ENCODE peak calls at places on chromosome X, in eight cellular contexts. K, Y, P, Q, A, X, Z and W are unnamed samples.

GRCh38 chrX:153953342-153953830 is 8.9 kb upstream of the RENBP start:
- DNase-seq in K (peak), Y (peak), P (peak), Q (peak), A (peak), X (peak), Z (peak), W (no peak)

GRCh38 chrX:44032479-44032878 is 59.3 kb upstream of the NDP start:
- DNase-seq in K (no peak), Y (no peak), P (no peak), Q (no peak), A (no peak), X (no peak), Z (no peak), W (no peak)

GRCh38 chrX:68697465-68698125 is 50.1 kb downstream of the STARD8 start:
- DNase-seq in K (no peak), Y (no peak), P (no peak), Q (no peak), A (no peak), X (no peak), Z (no peak), W (no peak)

GRCh38 chrX:107678957-107679740 is 50.8 kb downstream of the PRPS1 start:
- DNase-seq in K (peak), Y (no peak), P (peak), Q (peak), A (peak), X (peak), Z (peak), W (no peak)

GRCh38 chrX:154731881-154732280 is 19.0 kb downstream of the GAB3 start:
- DNase-seq in K (peak), Y (no peak), P (no peak), Q (peak), A (no peak), X (no peak), Z (no peak), W (no peak)

GRCh38 chrX:122856205-122856604 is 327.9 kb upstream of the GRIA3 start:
- DNase-seq in K (no peak), Y (no peak), P (no peak), Q (no peak), A (no peak), X (no peak), Z (no peak), W (no peak)

GRCh38 chrX:39611468-39611867 is 486.3 kb downstream of the BCOR start:
- DNase-seq in K (no peak), Y (no peak), P (no peak), Q (no peak), A (no peak), X (no peak), Z (no peak), W (no peak)

GRCh38 chrX:121028419-121028818 is 19.0 kb upstream of the GLUD2 start:
- DNase-seq in K (no peak), Y (no peak), P (no peak), Q (no peak), A (no peak), X (no peak), Z (no peak), W (no peak)

GRCh38 chrX:72100824-72101351 is 30.8 kb downstream of the RTL5 start:
- DNase-seq in K (no peak), Y (no peak), P (no peak), Q (no peak), A (no peak), X (no peak), Z (no peak), W (no peak)

GRCh38 chrX:1465261-1466231 is 12.8 kb upstream of the ASMTL start:
- DNase-seq in K (no peak), Y (no peak), P (peak), Q (no peak), A (no peak), X (no peak), Z (peak), W (no peak)

GRCh38 chrX:66162331-66162822 is 1.7 kb upstream of the HEPH start:
- DNase-seq in K (no peak), Y (no peak), P (no peak), Q (no peak), A (no peak), X (no peak), Z (no peak), W (no peak)

GRCh38 chrX:130974323-130974722 is 71.3 kb upstream of the ENOX2 start:
- DNase-seq in K (peak), Y (no peak), P (no peak), Q (peak), A (no peak), X (peak), Z (no peak), W (peak)

GRCh38 chrX:21412883-21413282 is 38.7 kb downstream of the CNKSR2 start:
- DNase-seq in K (peak), Y (no peak), P (no peak), Q (peak), A (no peak), X (peak), Z (no peak), W (no peak)

GRCh38 chrX:119676949-119677653 is 15.9 kb downstream of the SEPTIN6 start:
- DNase-seq in K (no peak), Y (no peak), P (no peak), Q (no peak), A (no peak), X (no peak), Z (no peak), W (no peak)

GRCh38 chrX:9102956-9103355 is 69.0 kb upstream of the FAM9B start:
- DNase-seq in K (no peak), Y (no peak), P (no peak), Q (no peak), A (no peak), X (no peak), Z (no peak), W (no peak)

GRCh38 chrX:69615779-69616519 is at the start of gene EDA:
- DNase-seq in K (peak), Y (peak), P (peak), Q (peak), A (peak), X (peak), Z (peak), W (no peak)

GRCh38 chrX:69000857-69001256 is 164.4 kb downstream of the PJA1 start:
- DNase-seq in K (no peak), Y (no peak), P (no peak), Q (no peak), A (no peak), X (no peak), Z (no peak), W (no peak)

GRCh38 chrX:31563792-31564191 is 492.0 kb upstream of the FTHL17 start:
- DNase-seq in K (no peak), Y (no peak), P (no peak), Q (no peak), A (no peak), X (no peak), Z (no peak), W (no peak)

GRCh38 chrX:29090811-29091210 is 503.6 kb downstream of the IL1RAPL1 start:
- DNase-seq in K (no peak), Y (no peak), P (no peak), Q (peak), A (no peak), X (peak), Z (no peak), W (no peak)

GRCh38 chrX:71052721-71053120 is 15.4 kb downstream of the SNX12 start:
- DNase-seq in K (no peak), Y (no peak), P (no peak), Q (peak), A (no peak), X (no peak), Z (no peak), W (no peak)

GRCh38 chrX:39753296-39753996 is 344.3 kb downstream of the BCOR start:
- DNase-seq in K (peak), Y (no peak), P (no peak), Q (peak), A (peak), X (peak), Z (no peak), W (no peak)

GRCh38 chrX:21493226-21493850 is 119.1 kb downstream of the CNKSR2 start:
- DNase-seq in K (peak), Y (no peak), P (no peak), Q (peak), A (no peak), X (peak), Z (no peak), W (no peak)

GRCh38 chrX:112753116-112753515 is 73.4 kb upstream of the LHFPL1 start:
- DNase-seq in K (no peak), Y (no peak), P (no peak), Q (no peak), A (no peak), X (no peak), Z (no peak), W (no peak)

GRCh38 chrX:31545726-31546125 is 473.9 kb upstream of the FTHL17 start:
- DNase-seq in K (no peak), Y (no peak), P (no peak), Q (no peak), A (no peak), X (no peak), Z (no peak), W (no peak)

GRCh38 chrX:134849390-134849789 is 141.4 kb upstream of the SMIM10 start:
- DNase-seq in K (peak), Y (no peak), P (no peak), Q (peak), A (no peak), X (peak), Z (no peak), W (no peak)

GRCh38 chrX:107742754-107743191 is 32.8 kb downstream of the TSC22D3 start:
- DNase-seq in K (no peak), Y (no peak), P (peak), Q (peak), A (peak), X (no peak), Z (no peak), W (no peak)

GRCh38 chrX:25721564-25721963 is 416.6 kb upstream of the MAGEB18 start:
- DNase-seq in K (no peak), Y (no peak), P (no peak), Q (peak), A (no peak), X (peak), Z (no peak), W (no peak)

GRCh38 chrX:130264573-130264972 is 4.1 kb downstream of the ZNF280C start:
- DNase-seq in K (no peak), Y (no peak), P (no peak), Q (peak), A (no peak), X (peak), Z (no peak), W (no peak)

GRCh38 chrX:48703642-48704481 is 7.3 kb downstream of the SUV39H1 start:
- DNase-seq in K (no peak), Y (no peak), P (no peak), Q (peak), A (no peak), X (peak), Z (no peak), W (no peak)

GRCh38 chrX:43165343-43165920 is 387.5 kb upstream of the PPP1R2C start:
- DNase-seq in K (no peak), Y (no peak), P (no peak), Q (no peak), A (no peak), X (no peak), Z (no peak), W (no peak)

GRCh38 chrX:68832101-68832416 is 3.2 kb downstream of the EFNB1 start:
- DNase-seq in K (peak), Y (no peak), P (no peak), Q (peak), A (peak), X (peak), Z (peak), W (no peak)

GRCh38 chrX:153371256-153371655 is 29.9 kb downstream of the PNMA6E start:
- DNase-seq in K (no peak), Y (no peak), P (no peak), Q (peak), A (no peak), X (no peak), Z (no peak), W (no peak)

GRCh38 chrX:149541521-149542047 is 772 bp downstream of the EOLA1 start:
- DNase-seq in K (no peak), Y (no peak), P (no peak), Q (peak), A (peak), X (no peak), Z (no peak), W (no peak)

DNA sequence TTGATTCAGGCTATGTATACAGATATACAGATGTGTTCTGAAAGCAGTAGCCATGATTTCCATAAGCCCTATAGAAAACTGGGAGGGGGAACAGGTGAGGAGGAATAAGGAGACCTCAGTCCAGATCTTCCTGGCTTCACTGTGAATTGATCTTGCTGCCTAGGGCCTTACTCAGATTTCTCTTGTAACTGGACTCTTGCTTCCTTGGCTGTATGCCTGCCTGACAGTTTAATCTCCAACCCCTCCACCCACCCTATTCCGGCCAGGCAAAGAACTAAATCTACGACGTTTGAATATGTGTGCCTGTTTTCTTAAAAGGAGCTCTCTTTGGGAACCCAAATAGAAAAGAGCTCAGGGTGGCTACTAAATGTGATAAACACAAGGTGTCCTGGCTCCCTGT is 173.0 kb downstream of the GPC3 start:
- DNase-seq in K (no peak), Y (no peak), P (no peak), Q (peak), A (no peak), X (no peak), Z (no peak), W (no peak)
- H3K4me3 ChIP-seq in K (no peak), Y (no peak), P (no peak), Q (no peak), A (no peak), X (no peak), Z (no peak), W (no peak)

GRCh38 chrX:50680990-50681389 is 133.0 kb downstream of the SHROOM4 start:
- DNase-seq in K (no peak), Y (no peak), P (no peak), Q (peak), A (peak), X (no peak), Z (no peak), W (no peak)
- TF ChIP-seq CTCF in K (peak), Y (no peak), P (peak), Q (peak), A (peak), X (peak), Z (no peak), W (no peak)

GRCh38 chrX:2559124-2559523 is 58.3 kb upstream of the DHRSX start:
- DNase-seq in K (no peak), Y (no peak), P (no peak), Q (no peak), A (no peak), X (peak), Z (no peak), W (no peak)
- H3K4me3 ChIP-seq in K (no peak), Y (no peak), P (no peak), Q (no peak), A (no peak), X (no peak), Z (no peak), W (no peak)

GRCh38 chrX:97310373-97310772 is 426.7 kb downstream of the RPA4 start:
- DNase-seq in K (no peak), Y (no peak), P (no peak), Q (peak), A (peak), X (peak), Z (no peak), W (no peak)

GRCh38 chrX:97320305-97320704 is 436.6 kb downstream of the RPA4 start:
- DNase-seq in K (no peak), Y (no peak), P (no peak), Q (no peak), A (no peak), X (no peak), Z (no peak), W (no peak)

GRCh38 chrX:97311066-97311778 is 427.5 kb downstream of the RPA4 start:
- DNase-seq in K (no peak), Y (no peak), P (no peak), Q (no peak), A (peak), X (no peak), Z (no peak), W (no peak)

GRCh38 chrX:97314348-97314747 is 430.6 kb downstream of the RPA4 start:
- DNase-seq in K (no peak), Y (no peak), P (no peak), Q (no peak), A (no peak), X (no peak), Z (no peak), W (no peak)

GRCh38 chrX:97315939-97316338 is 432.2 kb downstream of the RPA4 start:
- DNase-seq in K (no peak), Y (no peak), P (no peak), Q (no peak), A (peak), X (no peak), Z (no peak), W (no peak)
- TF ChIP-seq CTCF in K (peak), Y (no peak), P (no peak), Q (no peak), A (peak), X (no peak), Z (no peak), W (no peak)

DNA sequence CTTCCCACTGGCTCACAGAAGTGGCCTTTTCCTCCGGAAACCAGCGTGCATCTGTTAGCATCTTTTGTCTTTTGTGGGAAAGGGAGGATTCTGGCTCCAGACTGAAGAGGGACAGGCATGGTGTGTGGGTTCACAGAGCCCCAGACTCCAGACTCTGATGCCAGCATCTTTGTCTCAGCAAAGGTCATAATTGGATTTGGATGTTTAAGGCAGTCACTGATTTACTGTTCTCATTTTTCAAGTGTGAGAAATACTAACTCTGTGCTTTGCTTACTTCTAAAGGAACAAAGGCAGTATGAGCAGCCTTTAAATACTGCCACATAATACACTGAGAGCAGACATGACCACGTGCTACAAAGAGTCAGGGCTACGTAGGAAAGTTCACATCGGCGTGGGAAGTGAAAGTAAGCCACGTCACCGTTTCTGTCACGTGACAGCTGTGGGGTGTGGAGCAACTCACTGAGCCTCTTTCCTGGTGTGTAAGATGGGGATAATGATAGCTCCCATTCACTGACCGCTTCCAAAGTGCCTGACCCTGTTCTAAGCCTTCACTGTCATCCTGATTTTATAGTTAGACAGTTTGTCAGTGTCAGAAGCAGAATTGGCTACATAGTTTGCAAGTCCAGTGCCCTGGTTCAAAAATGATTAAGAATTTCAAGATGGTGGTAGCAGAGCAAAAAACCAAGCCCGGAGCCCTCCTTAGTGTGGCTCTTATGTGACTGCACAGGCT is 24.8 kb upstream of the TMSB4X start:
- DNase-seq in K (peak), Y (peak), P (peak), Q (peak), A (no peak), X (peak), Z (peak), W (peak)
- H3K4me3 ChIP-seq in K (no peak), Y (no peak), P (no peak), Q (no peak), A (no peak), X (no peak), Z (no peak), W (peak)

DNA sequence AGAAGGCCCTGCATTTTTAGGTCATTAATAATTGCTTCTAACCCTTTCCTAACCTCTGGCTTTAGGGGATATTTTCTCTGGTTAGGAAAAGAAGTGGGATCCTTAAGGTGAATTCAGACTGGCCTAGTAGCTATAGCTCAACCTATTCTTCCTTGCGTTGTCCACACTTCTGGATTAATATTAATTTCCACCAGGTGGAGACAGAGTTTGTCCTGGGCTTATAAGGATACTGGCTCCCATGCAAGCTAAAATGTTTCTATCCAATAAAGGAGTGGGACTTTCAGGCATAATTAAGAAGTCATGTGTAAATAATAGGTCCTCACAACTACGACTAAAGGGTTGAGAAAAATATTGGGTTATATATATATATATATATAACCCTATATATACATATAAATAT is 860.0 kb upstream of the POU3F4 start:
- DNase-seq in K (no peak), Y (no peak), P (no peak), Q (peak), A (no peak), X (no peak), Z (no peak), W (no peak)
- TF ChIP-seq CTCF in K (no peak), Y (no peak), P (no peak), Q (peak), A (no peak), X (no peak), Z (peak), W (no peak)

GRCh38 chrX:52576474-52576873 is 59.6 kb upstream of the XAGE1B start:
- DNase-seq in K (no peak), Y (no peak), P (no peak), Q (no peak), A (no peak), X (no peak), Z (no peak), W (no peak)

GRCh38 chrX:52577464-52578173 is 60.8 kb upstream of the XAGE1B start:
- DNase-seq in K (no peak), Y (no peak), P (no peak), Q (no peak), A (no peak), X (no peak), Z (no peak), W (no peak)

GRCh38 chrX:52576946-52577345 is 60.1 kb upstream of the XAGE1B start:
- DNase-seq in K (no peak), Y (no peak), P (no peak), Q (no peak), A (peak), X (no peak), Z (no peak), W (no peak)

GRCh38 chrX:52574416-52575275 is 57.8 kb upstream of the XAGE1B start:
- DNase-seq in K (peak), Y (no peak), P (no peak), Q (peak), A (peak), X (peak), Z (no peak), W (no peak)
- H3K4me3 ChIP-seq in K (no peak), Y (no peak), P (no peak), Q (no peak), A (no peak), X (peak), Z (no peak), W (no peak)

DNA sequence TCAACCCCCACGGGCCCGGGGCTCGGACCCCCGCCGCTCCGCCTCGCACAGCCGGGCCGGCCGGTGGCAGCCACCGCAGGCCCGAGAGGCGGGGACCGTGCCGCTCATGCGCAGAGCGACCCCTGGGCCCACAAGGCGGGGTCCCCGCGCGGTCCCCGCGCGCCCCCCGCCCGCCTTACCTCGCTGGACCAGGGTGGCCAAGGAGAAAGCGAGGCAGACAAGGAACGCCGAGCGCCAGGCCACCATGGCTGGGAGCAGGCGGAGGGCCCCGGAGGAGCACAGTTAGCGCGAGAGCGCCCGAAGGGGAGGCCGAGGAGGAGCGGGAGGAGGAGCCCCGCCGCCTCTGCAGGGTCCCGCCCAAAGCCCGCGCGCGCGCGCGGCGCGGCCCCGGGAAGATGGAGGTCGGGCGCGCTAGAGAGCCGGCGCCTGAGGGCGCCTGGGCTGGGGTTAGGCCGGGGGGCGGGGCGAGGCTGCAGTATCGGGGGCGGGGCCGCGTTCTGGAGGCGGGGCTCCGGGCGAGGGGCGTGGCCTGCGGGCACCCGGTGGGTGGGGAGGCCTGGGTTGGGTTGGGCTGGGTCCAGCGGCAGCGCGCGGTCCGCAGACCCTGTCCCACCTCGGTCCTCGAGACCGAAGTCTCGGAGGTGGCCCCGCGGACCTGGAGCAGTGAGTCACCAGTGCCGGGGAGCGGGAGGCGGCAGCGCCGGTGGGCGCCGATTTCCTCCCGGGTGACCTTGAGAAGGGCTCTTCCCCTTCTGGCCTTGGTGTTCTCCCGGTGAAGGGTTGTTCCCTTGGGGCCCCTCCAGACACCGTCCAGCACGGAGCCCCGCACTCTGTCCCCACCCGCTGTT is at the start of gene CD99L2:
- DNase-seq in K (peak), Y (peak), P (peak), Q (peak), A (peak), X (peak), Z (peak), W (no peak)
- TF ChIP-seq CTCF in K (no peak), Y (no peak), P (no peak), Q (no peak), A (no peak), X (no peak), Z (no peak), W (no peak)